ENCODE peak calls at places on chromosomes 7 and 10, in five cellular contexts. V is Panc1, L is right lobe of liver, N is trophoblast cell, K is AG04450. W is an unnamed sample. For H3K27me3, the result is how much of the 10 kb centered on the place peaks cover.

GRCh38 chr7:114428211-114428610 is 13.6 kb downstream of the FOXP2 start:
- DNase-seq in V (no peak), L (no peak), N (no peak), K (no peak), W (no peak)

GRCh38 chr10:80357804-80358125 is 1.2 kb downstream of the DYDC2 start:
- DNase-seq in V (no peak), L (no peak), N (no peak), K (no peak), W (no peak)

GRCh38 chr10:88975377-88975720 is 15.2 kb upstream of the FAS start:
- DNase-seq in V (no peak), L (no peak), N (no peak), K (no peak), W (no peak)

GRCh38 chr10:47036771-47037170 is 125.5 kb downstream of the PTPN20 start:
- DNase-seq in V (no peak), L (no peak), N (no peak), K (no peak), W (no peak)

GRCh38 chr7:152902054-152902453 is 142.5 kb downstream of the ACTR3B start:
- DNase-seq in V (no peak), L (no peak), N (no peak), K (no peak), W (no peak)

GRCh38 chr10:46077141-46077554 is 31.1 kb upstream of the MSMB start:
- DNase-seq in V (no peak), L (no peak), N (peak), K (no peak), W (no peak)

GRCh38 chr10:75250934-75251333 is 15.2 kb upstream of the COMTD1 start:
- DNase-seq in V (no peak), L (no peak), N (peak), K (no peak), W (no peak)

GRCh38 chr10:1557081-1557480 is 180.2 kb downstream of the ADARB2 start:
- DNase-seq in V (no peak), L (no peak), N (no peak), K (no peak), W (no peak)

GRCh38 chr10:612696-613095 is 76.8 kb downstream of the DIP2C start:
- DNase-seq in V (no peak), L (no peak), N (no peak), K (no peak), W (no peak)

GRCh38 chr10:112006831-112007230 is 176.7 kb downstream of the GPAM start:
- DNase-seq in V (no peak), L (no peak), N (no peak), K (no peak), W (no peak)

GRCh38 chr7:114217026-114217425 is 197.6 kb upstream of the FOXP2 start:
- DNase-seq in V (no peak), L (no peak), N (no peak), K (no peak), W (no peak)

GRCh38 chr10:33334839-33335549 is 527 bp upstream of the NRP1 start:
- DNase-seq in V (no peak), L (peak), N (peak), K (peak), W (no peak)

GRCh38 chr7:102395620-102395957 is 574 bp upstream of the PRKRIP1 start:
- DNase-seq in V (no peak), L (no peak), N (peak), K (no peak), W (no peak)

GRCh38 chr10:46525177-46525823 is 31.2 kb downstream of the GPRIN2 start:
- DNase-seq in V (no peak), L (peak), N (peak), K (peak), W (peak)

GRCh38 chr7:83835424-83835823 is 186.5 kb upstream of the SEMA3E start:
- DNase-seq in V (no peak), L (no peak), N (no peak), K (no peak), W (no peak)

GRCh38 chr10:3053145-3053544 is 14.2 kb upstream of the PFKP start:
- DNase-seq in V (no peak), L (no peak), N (peak), K (no peak), W (no peak)

GRCh38 chr10:29302499-29302898 is 13.6 kb downstream of the LYZL1 start:
- DNase-seq in V (no peak), L (no peak), N (no peak), K (no peak), W (no peak)

GRCh38 chr7:22441157-22441556 is 58.8 kb downstream of the STEAP1B start:
- DNase-seq in V (no peak), L (no peak), N (no peak), K (no peak), W (no peak)

GRCh38 chr7:43586251-43586900 is 3.5 kb downstream of the STK17A start:
- DNase-seq in V (no peak), L (no peak), N (peak), K (no peak), W (no peak)

DNA sequence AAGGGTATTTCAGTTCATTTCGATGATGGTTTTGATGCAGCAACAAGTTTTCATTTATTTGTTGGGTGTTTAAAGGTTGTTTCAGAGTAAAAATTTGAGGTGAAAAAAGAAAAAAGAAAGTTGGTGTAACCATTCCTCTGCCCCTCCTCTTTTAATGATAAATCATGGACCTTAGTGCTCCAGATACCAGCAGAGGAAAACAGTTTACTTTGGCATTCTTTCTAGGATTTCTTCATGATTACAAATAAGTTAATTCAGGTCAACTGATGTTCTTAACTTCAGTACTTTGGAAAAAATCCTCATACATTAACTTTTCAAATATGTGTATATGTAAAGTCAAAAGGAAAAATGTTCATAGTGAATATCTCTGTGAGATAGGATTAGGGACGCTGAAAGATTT is 2.0 kb upstream of the RBP4 start:
- DNase-seq in V (no peak), L (no peak), N (no peak), K (no peak), W (no peak)
- H3K27me3 ChIP-seq in V (under half), L (under half), N (under half), K (under half), W (under half)

DNA sequence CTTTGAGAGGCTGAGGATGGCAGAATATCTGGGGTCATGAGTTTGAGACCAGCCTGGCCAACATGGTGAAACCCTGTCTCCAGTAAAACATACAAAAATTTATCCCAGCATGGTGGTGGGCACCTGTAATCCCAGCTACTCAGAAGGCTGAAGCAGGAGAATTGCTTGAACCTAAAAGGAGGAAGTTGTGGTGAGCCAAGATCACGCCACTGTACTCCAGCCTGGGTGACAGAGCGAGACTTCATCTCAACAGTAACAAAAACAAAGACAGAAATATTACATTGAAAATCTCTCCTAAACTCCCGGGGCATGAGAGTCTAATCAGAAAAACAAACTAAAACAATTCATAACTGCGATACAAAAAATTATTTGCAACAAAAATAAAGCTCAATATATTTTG is 527.9 kb upstream of the POM121L12 start:
- DNase-seq in V (no peak), L (no peak), N (no peak), K (no peak), W (no peak)
- H3K27me3 ChIP-seq in V (under half), L (under half), N (under half), K (under half), W (under half)

GRCh38 chr7:157004839-157005455 is 5.5 kb downstream of the MNX1 start:
- DNase-seq in V (no peak), L (no peak), N (no peak), K (no peak), W (no peak)

GRCh38 chr7:157003445-157004049 is 6.9 kb downstream of the MNX1 start:
- DNase-seq in V (no peak), L (no peak), N (no peak), K (no peak), W (no peak)

GRCh38 chr7:157005456-157006204 is 4.8 kb downstream of the MNX1 start:
- DNase-seq in V (no peak), L (no peak), N (no peak), K (no peak), W (no peak)

GRCh38 chr7:157002819-157003421 is 7.5 kb downstream of the MNX1 start:
- DNase-seq in V (no peak), L (no peak), N (no peak), K (no peak), W (no peak)

GRCh38 chr7:157004050-157004838 is 6.2 kb downstream of the MNX1 start:
- DNase-seq in V (no peak), L (no peak), N (no peak), K (no peak), W (no peak)
- H3K27me3 ChIP-seq in V (under half), L (half or more), N (half or more), K (half or more), W (half or more)

GRCh38 chr7:45239486-45239885 is 81.9 kb downstream of the RAMP3 start:
- DNase-seq in V (no peak), L (no peak), N (no peak), K (peak), W (no peak)

GRCh38 chr7:45237788-45238461 is 80.3 kb downstream of the RAMP3 start:
- DNase-seq in V (no peak), L (no peak), N (no peak), K (no peak), W (no peak)

GRCh38 chr7:45238806-45239205 is 81.2 kb downstream of the RAMP3 start:
- DNase-seq in V (no peak), L (no peak), N (no peak), K (no peak), W (no peak)

GRCh38 chr7:45235905-45236304 is 78.3 kb downstream of the RAMP3 start:
- DNase-seq in V (no peak), L (no peak), N (no peak), K (no peak), W (no peak)

GRCh38 chr7:45236666-45237065 is 79.1 kb downstream of the RAMP3 start:
- DNase-seq in V (no peak), L (no peak), N (no peak), K (no peak), W (no peak)
- H3K27me3 ChIP-seq in V (under half), L (under half), N (under half), K (under half), W (under half)

DNA sequence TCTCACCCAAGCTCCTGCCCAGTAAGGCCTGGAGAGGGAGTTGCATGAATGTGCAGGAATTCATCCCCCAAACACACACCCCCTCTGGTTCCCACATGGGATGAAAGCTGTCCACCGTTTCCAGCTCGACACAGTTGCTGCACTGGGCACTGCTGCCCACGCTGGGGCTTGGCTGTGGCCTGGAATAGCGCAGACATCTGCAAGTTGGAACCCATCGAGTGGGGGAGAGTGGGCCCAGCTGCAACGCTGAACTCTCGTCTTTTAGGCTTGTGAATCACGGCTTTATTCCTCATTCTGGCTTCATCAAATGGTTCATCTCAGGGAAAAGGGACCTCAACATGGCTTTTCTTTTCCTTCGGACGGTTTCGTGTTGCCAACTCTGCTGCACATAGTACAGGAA is 264.7 kb downstream of the DNAJB6 start:
- DNase-seq in V (no peak), L (no peak), N (no peak), K (no peak), W (no peak)
- H3K27me3 ChIP-seq in V (under half), L (under half), N (under half), K (under half), W (under half)